ENCODE peak calls at places on chromosomes 11 and 22, in five cellular contexts. M is hepatocyte, C is adrenal gland, W is PC-3, Y is PC-9. P is an unnamed sample.

GRCh38 chr11:31421840-31422239 is 52.2 kb downstream of the DNAJC24 start:
- DNase-seq in M (no peak), C (no peak), W (no peak), Y (no peak), P (no peak)

GRCh38 chr11:118175031-118175531 is 1.4 kb downstream of the SCN2B start:
- DNase-seq in M (no peak), C (no peak), W (peak; percentile 77), Y (peak; percentile 41), P (no peak)

GRCh38 chr11:119148855-119149370 is at the start of gene ABCG4:
- DNase-seq in M (peak; percentile 49), C (peak; percentile 38), W (peak; percentile 21), Y (no peak), P (no peak)

GRCh38 chr11:35418847-35419712 is at the start of gene SLC1A2:
- DNase-seq in M (peak; percentile 41), C (no peak), W (no peak), Y (peak; percentile 11), P (no peak)

GRCh38 chr11:44236261-44236660 is 73.7 kb downstream of the ALX4 start:
- DNase-seq in M (no peak), C (no peak), W (no peak), Y (no peak), P (no peak)

GRCh38 chr11:96052921-96053631 is 129.2 kb upstream of the MTMR2 start:
- DNase-seq in M (no peak), C (no peak), W (peak; percentile 71), Y (no peak), P (no peak)

GRCh38 chr22:23286296-23286695 is 106.0 kb downstream of the BCR start:
- DNase-seq in M (no peak), C (no peak), W (no peak), Y (no peak), P (no peak)

GRCh38 chr11:102831128-102831708 is 12.2 kb downstream of the MMP3 start:
- DNase-seq in M (peak; percentile 44), C (peak; percentile 20), W (no peak), Y (no peak), P (no peak)

GRCh38 chr11:117316197-117316961 is at the start of gene BACE1:
- DNase-seq in M (peak; percentile 90), C (peak; percentile 84), W (peak; percentile 91), Y (peak; percentile 73), P (peak; percentile 88)

GRCh38 chr11:61912991-61913698 is 4.2 kb downstream of the RAB3IL1 start:
- DNase-seq in M (no peak), C (peak; percentile 10), W (no peak), Y (no peak), P (peak; percentile 54)

GRCh38 chr11:87039371-87039770 is 1.6 kb downstream of the TMEM135 start:
- DNase-seq in M (no peak), C (no peak), W (no peak), Y (no peak), P (no peak)

GRCh38 chr11:116650052-116650451 is 122.7 kb downstream of the BUD13 start:
- DNase-seq in M (no peak), C (no peak), W (no peak), Y (no peak), P (no peak)

GRCh38 chr11:9004310-9004945 is 627 bp upstream of the NRIP3 start:
- DNase-seq in M (peak; percentile 32), C (no peak), W (no peak), Y (no peak), P (no peak)

GRCh38 chr11:50220651-50221050 is 188.0 kb downstream of the OR4C45 start:
- DNase-seq in M (no peak), C (no peak), W (no peak), Y (no peak), P (no peak)

GRCh38 chr11:101807521-101807920 is 107.3 kb upstream of the CEP126 start:
- DNase-seq in M (no peak), C (no peak), W (peak; percentile 59), Y (no peak), P (no peak)

GRCh38 chr11:77778118-77778517 is 42.4 kb downstream of the RSF1 start:
- DNase-seq in M (no peak), C (no peak), W (no peak), Y (no peak), P (no peak)

GRCh38 chr11:77775941-77776340 is 44.6 kb downstream of the RSF1 start:
- DNase-seq in M (no peak), C (no peak), W (no peak), Y (no peak), P (no peak)

GRCh38 chr11:77776455-77776854 is 44.1 kb downstream of the RSF1 start:
- DNase-seq in M (no peak), C (no peak), W (peak; percentile 56), Y (no peak), P (no peak)

GRCh38 chr11:77779935-77780334 is 40.6 kb downstream of the RSF1 start:
- DNase-seq in M (peak; percentile 16), C (no peak), W (peak; percentile 68), Y (no peak), P (no peak)

DNA sequence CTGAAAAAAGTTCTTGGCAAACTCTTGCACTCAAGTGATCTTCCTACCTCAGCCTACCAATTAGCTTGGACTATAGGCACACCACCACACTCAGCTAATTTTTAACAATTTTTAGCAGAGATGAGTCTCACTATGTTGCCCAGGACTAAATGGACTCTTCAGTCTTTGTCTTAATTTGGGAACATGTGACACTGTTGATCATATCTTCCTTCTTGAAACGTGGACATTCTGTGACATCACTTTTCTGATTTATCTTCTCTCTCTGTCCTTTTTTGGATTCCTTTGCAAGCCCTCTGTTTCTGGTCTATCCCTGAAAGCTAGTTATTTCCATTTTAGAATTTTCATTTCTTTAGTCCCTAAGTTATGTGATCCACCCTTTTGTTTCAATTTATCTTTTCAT is 42.0 kb downstream of the RSF1 start:
- DNase-seq in M (no peak), C (no peak), W (no peak), Y (no peak), P (no peak)
- H3K27ac ChIP-seq in M (no peak overlapping the region), C (no peak overlapping the region), W (no peak overlapping the region), Y (no peak overlapping the region), P (no peak overlapping the region)

DNA sequence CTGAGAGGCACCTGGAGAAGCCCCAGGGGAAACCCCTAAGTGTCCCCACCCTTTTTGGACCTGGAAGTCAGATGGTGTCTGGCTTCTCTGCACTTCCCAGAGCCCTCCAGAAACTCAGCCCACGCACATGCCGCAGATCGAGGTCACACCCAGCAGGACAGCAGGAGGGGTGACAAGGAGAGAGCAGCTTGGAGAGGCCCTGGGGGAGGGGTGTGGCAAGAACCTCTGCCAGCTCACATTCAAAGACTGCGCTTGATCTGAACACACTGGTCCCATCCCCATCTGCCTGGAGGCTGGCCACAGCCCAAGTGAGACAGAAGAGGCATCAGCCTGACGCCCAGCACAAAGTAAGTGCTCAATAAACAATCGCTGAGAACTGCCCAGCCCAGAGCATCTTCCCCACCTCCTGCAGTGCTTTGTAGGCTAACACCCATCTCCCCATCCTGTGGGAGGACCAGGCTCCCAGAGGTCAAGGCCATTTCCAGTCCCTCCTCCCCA is 21.4 kb downstream of the TMPRSS6 start:
- DNase-seq in M (peak; percentile 49), C (no peak), W (peak; percentile 39), Y (peak; percentile 79), P (no peak)
- H3K36me3 ChIP-seq in M (no peaks in the 10 kb centered on the region), C (no peaks in the 10 kb centered on the region), W (no peaks in the 10 kb centered on the region), Y (no peaks in the 10 kb centered on the region), P (no peaks in the 10 kb centered on the region)

GRCh38 chr11:75158241-75158640 is 7.3 kb downstream of the SLCO2B1 start:
- DNase-seq in M (no peak), C (no peak), W (no peak), Y (no peak), P (no peak)
- H3K27ac ChIP-seq in M (peak overlapping the region; percentile 98), C (no peak overlapping the region), W (no peak overlapping the region), Y (no peak overlapping the region), P (no peak overlapping the region)

GRCh38 chr22:21684492-21685163 is 18.8 kb downstream of the PPIL2 start:
- DNase-seq in M (no peak), C (no peak), W (no peak), Y (no peak), P (no peak)
- H3K36me3 ChIP-seq in M (no peaks in the 10 kb centered on the region), C (no peaks in the 10 kb centered on the region), W (no peaks in the 10 kb centered on the region), Y (no peaks in the 10 kb centered on the region), P (peaks cover 29% of the 10 kb centered on the region)

DNA sequence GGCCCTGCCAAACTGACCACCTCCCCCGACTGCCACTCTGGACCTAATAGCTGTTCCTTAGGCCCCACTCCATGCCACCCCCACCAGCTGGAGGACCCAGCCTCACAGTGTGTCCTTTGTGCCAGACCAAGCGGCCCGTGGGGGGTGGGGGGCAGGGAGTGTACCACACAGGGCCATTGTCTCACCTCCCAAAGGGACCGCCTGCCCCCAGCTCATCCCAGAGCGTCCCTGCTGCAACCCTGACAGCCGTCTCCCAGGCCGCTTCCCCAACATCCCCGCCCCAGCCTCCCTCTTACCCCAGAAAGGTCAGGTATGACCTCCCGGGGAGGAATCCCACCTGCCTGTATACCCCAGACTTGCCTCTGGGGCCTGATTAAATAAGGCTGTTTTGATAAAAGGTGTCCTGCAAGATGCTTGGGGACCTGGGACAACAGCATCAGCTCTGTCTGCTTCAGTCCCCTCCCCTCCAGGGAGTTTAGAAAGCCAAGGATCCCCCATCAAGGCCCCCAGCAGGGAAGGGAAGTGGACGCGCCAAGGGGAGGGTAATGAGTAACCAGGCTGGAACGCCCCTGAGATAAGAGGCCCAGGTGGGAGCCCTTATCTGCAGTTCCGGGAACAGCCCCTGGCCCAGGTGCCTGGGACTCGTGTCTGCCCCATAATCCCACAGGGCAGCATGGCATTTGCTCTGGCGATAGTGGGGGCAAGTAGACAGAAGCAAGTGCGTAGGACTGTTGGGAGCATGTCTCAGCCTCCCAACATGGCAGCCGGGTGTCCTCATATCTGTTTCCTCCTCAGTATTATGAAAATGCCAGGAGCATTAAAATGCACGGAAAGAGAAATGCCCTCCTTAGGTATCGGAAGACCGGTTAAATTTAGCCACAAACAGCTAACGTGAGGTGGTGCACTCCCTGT is 9.0 kb downstream of the CDC42EP1 start:
- DNase-seq in M (peak; percentile 88), C (peak; percentile 45), W (no peak), Y (peak; percentile 65), P (no peak)
- H3K27ac ChIP-seq in M (peak overlapping the region; percentile 91), C (peak overlapping the region; percentile 42), W (no peak overlapping the region), Y (peak overlapping the region; percentile 73), P (peak overlapping the region; percentile 21)

GRCh38 chr11:592501-592900 is 16.2 kb downstream of the PHRF1 start:
- DNase-seq in M (no peak), C (no peak), W (no peak), Y (no peak), P (no peak)
- H3K36me3 ChIP-seq in M (no peaks in the 10 kb centered on the region), C (no peaks in the 10 kb centered on the region), W (peaks cover 45% of the 10 kb centered on the region), Y (no peaks in the 10 kb centered on the region), P (peaks cover 85% of the 10 kb centered on the region)

P was measured in RWPE2.